ENCODE peak calls at places on chromosome 1, in ten cellular contexts. G, Z, P, B, S, W, I, T, H and R are unnamed samples. For H3K4me1, the result is how much of the 10 kb centered on the place peaks cover.

GRCh38 chr1:41482001-41482765 is 2.3 kb downstream of the EDN2 start:
- DNase-seq in G (peak), Z (no peak), P (peak), B (no peak), S (no peak), W (peak), I (no peak), T (no peak), H (no peak), R (no peak)

GRCh38 chr1:228288536-228289238 is 80.8 kb downstream of the OBSCN start:
- DNase-seq in G (peak), Z (no peak), P (peak), B (no peak), S (no peak), W (no peak), I (no peak), T (no peak), H (no peak), R (no peak)

GRCh38 chr1:52672946-52673345 is 25.2 kb downstream of the COA7 start:
- DNase-seq in G (no peak), Z (no peak), P (no peak), B (no peak), S (no peak), W (no peak), I (no peak), T (no peak), H (no peak), R (no peak)

GRCh38 chr1:39507230-39507928 is 15.9 kb downstream of the BMP8A start:
- DNase-seq in G (no peak), Z (peak), P (no peak), B (no peak), S (no peak), W (no peak), I (no peak), T (no peak), H (peak), R (no peak)

GRCh38 chr1:55179177-55179835 is 35.9 kb downstream of the USP24 start:
- DNase-seq in G (no peak), Z (no peak), P (no peak), B (no peak), S (no peak), W (no peak), I (peak), T (no peak), H (no peak), R (no peak)

GRCh38 chr1:34803770-34804169 is 11.0 kb downstream of the GJA4 start:
- DNase-seq in G (no peak), Z (no peak), P (no peak), B (no peak), S (no peak), W (no peak), I (no peak), T (no peak), H (no peak), R (no peak)

GRCh38 chr1:206768472-206769330 is 1.9 kb upstream of the IL19 start:
- DNase-seq in G (no peak), Z (no peak), P (no peak), B (no peak), S (no peak), W (no peak), I (no peak), T (no peak), H (no peak), R (no peak)

GRCh38 chr1:3924186-3924815 is 24.2 kb upstream of the C1orf174 start:
- DNase-seq in G (no peak), Z (no peak), P (no peak), B (no peak), S (no peak), W (no peak), I (no peak), T (no peak), H (no peak), R (no peak)

GRCh38 chr1:197103295-197103694 is 36.2 kb upstream of the F13B start:
- DNase-seq in G (no peak), Z (no peak), P (no peak), B (no peak), S (no peak), W (no peak), I (peak), T (no peak), H (no peak), R (no peak)

GRCh38 chr1:247077768-247078314 is 770 bp downstream of the ZNF670 start:
- DNase-seq in G (no peak), Z (no peak), P (no peak), B (no peak), S (no peak), W (no peak), I (no peak), T (no peak), H (peak), R (no peak)

GRCh38 chr1:12643785-12644184 is at the start of gene AADACL4:
- DNase-seq in G (no peak), Z (no peak), P (no peak), B (no peak), S (no peak), W (no peak), I (no peak), T (no peak), H (no peak), R (no peak)

GRCh38 chr1:229696385-229696784 is 70.3 kb downstream of the URB2 start:
- DNase-seq in G (no peak), Z (no peak), P (no peak), B (no peak), S (no peak), W (no peak), I (no peak), T (no peak), H (peak), R (no peak)

DNA sequence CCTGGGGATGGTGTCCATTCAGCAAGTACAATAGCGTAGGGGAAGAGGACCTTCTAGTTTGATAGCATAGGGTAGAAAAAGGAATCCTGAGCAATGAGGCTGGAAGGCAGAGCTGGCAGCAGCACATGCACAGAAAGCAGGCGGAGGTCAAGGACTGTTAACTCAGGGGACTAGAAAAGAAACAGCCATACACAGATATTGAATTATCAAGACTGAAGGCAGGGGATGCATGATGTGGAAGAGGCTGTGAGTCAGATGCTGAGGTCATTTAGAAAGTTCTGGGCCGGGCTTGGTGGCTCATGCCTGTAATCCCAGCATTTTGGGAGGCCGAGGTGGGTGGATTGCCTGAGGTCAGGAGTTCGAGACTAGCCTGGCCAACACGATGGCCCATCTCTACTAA is 65.6 kb downstream of the OPTC start:
- DNase-seq in G (peak), Z (no peak), P (no peak), B (no peak), S (no peak), W (no peak), I (peak), T (no peak), H (no peak), R (peak)
- H3K27ac ChIP-seq in G (peak), Z (no peak), P (no peak), B (no peak), S (no peak), W (no peak), I (peak), T (no peak), H (no peak), R (peak)

DNA sequence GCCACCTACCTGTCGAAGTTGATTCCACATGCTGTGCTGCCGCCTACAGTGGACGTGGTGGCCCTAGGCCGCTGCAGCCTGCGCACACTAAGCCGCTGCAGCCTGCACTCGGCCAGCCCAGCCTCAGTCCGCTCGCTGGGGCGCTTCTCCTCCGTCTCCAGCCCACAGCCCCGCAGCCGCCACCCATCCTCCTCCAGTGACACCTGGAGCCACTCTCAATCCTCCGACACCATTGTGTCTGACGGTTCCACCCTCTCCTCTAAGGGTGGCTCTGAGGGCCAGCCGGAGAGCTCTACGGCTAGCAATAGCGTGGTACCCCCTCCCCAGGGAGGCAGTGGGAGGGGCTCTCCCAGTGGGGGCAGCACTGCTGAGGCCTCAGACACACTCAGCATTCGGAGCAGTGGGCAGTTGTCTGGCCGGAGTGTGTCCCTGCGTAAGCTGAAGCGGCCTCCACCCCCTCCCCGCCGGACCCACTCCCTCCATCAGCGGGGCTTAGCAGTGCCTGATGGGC is 46.9 kb downstream of the YARS1 start:
- DNase-seq in G (no peak), Z (no peak), P (peak), B (no peak), S (no peak), W (no peak), I (no peak), T (no peak), H (no peak), R (no peak)
- H3K4me1 ChIP-seq in G (under half), Z (under half), P (half or more), B (under half), S (under half), W (under half), I (under half), T (under half), H (under half), R (under half)

GRCh38 chr1:214228976-214229375 is 52.0 kb upstream of the SMYD2 start:
- DNase-seq in G (peak), Z (no peak), P (no peak), B (no peak), S (no peak), W (no peak), I (no peak), T (no peak), H (no peak), R (no peak)

GRCh38 chr1:214229736-214230135 is 51.2 kb upstream of the SMYD2 start:
- DNase-seq in G (no peak), Z (no peak), P (no peak), B (no peak), S (no peak), W (no peak), I (no peak), T (no peak), H (no peak), R (no peak)

GRCh38 chr1:214219916-214220315 is 61.0 kb upstream of the SMYD2 start:
- DNase-seq in G (no peak), Z (no peak), P (no peak), B (no peak), S (no peak), W (no peak), I (no peak), T (no peak), H (no peak), R (no peak)

GRCh38 chr1:214220891-214221290 is 60.1 kb upstream of the SMYD2 start:
- DNase-seq in G (no peak), Z (no peak), P (no peak), B (no peak), S (no peak), W (no peak), I (no peak), T (no peak), H (no peak), R (no peak)

DNA sequence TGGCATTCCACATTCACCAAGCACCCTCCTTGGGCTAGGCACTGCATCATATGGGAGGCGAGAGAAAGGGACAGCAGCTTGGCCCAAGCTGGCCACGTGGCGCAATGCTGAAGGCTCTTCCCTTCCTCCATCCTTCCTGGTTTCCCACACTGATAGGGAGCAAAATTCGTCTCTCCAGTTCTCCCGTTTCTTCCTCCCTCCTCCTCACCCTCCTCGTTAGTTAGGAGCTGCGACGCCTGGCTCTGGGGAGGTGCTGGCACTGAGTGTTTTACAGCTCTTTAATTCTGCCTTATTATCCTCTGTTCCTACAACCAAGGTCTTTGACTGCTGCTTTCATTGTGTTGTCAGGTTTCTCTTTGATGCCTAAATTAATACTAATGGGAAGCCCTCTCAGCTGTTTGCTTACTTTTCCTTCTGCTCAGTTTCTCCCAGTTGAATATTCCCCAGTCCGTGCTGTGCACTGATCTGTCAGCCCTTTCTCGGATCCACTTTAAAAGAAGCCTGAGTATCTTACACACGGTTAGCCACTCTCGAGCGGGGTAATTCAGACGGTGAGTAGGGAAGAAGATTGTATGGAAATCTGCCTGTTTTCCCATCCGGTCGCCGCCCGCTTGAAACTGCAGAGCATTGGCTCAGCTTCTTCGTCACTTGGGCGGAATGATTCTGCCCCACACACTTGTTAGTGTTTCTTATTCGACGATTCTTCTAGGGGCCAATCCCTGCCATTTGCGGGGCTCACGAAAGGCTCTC is 56.2 kb upstream of the SMYD2 start:
- DNase-seq in G (peak), Z (peak), P (peak), B (no peak), S (no peak), W (no peak), I (peak), T (no peak), H (no peak), R (no peak)
- H3K4me3 ChIP-seq in G (peak), Z (no peak), P (no peak), B (no peak), S (peak), W (peak), I (peak), T (no peak), H (no peak), R (peak)

GRCh38 chr1:96478228-96478627 is 243.4 kb upstream of the PTBP2 start:
- DNase-seq in G (no peak), Z (no peak), P (no peak), B (no peak), S (no peak), W (no peak), I (no peak), T (no peak), H (no peak), R (no peak)

GRCh38 chr1:96475882-96476281 is 245.7 kb upstream of the PTBP2 start:
- DNase-seq in G (no peak), Z (no peak), P (no peak), B (no peak), S (no peak), W (no peak), I (no peak), T (no peak), H (no peak), R (no peak)

GRCh38 chr1:96473791-96474452 is 247.7 kb upstream of the PTBP2 start:
- DNase-seq in G (no peak), Z (no peak), P (no peak), B (no peak), S (no peak), W (no peak), I (peak), T (no peak), H (no peak), R (no peak)

GRCh38 chr1:96472471-96472870 is 249.1 kb upstream of the PTBP2 start:
- DNase-seq in G (no peak), Z (no peak), P (no peak), B (no peak), S (no peak), W (no peak), I (peak), T (no peak), H (no peak), R (no peak)

GRCh38 chr1:96474985-96475743 is 246.4 kb upstream of the PTBP2 start:
- DNase-seq in G (no peak), Z (no peak), P (no peak), B (no peak), S (no peak), W (no peak), I (no peak), T (no peak), H (no peak), R (no peak)
- H3K27ac ChIP-seq in G (no peak), Z (no peak), P (no peak), B (no peak), S (no peak), W (no peak), I (no peak), T (no peak), H (no peak), R (no peak)

DNA sequence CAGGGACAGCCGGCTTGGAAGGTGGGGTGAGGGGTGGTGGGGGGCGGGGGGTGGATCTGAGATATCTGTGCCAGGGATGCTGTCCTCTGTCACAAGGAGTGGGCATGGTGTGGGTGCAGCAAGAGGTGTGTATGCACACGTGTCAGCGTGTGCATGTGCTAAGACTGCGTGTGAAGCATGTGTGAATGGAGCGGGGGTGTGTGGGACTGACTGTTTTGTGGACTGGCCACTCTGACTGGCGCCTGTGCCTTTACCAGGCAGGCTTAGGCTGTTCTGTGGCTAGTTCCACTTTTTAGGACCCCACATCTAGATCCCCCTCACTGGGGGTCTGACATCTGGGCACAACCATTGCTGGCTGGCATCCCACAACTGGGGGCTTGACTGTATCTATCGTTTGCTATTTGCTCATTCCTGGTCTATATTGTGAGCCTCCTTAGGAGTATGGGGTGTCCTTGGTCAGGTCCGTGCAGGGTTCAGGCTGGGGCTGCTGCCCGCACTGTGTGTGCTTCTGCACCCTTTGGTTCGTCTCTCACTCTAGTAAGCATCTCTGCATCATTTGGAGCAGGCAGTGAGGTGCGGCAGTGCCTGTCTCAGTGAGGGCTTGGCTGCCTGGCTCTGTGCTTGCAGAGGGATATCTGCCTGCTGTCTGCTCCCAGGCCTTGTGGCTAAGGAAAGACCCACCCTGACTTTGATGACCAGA is 1.9 kb downstream of the AMPD2 start:
- DNase-seq in G (no peak), Z (no peak), P (no peak), B (no peak), S (no peak), W (no peak), I (no peak), T (no peak), H (no peak), R (no peak)
- H3K4me1 ChIP-seq in G (under half), Z (under half), P (under half), B (under half), S (under half), W (under half), I (under half), T (half or more), H (half or more), R (under half)

GRCh38 chr1:202154148-202154765 is 6.1 kb downstream of the PTPN7 start:
- DNase-seq in G (no peak), Z (no peak), P (no peak), B (no peak), S (no peak), W (no peak), I (no peak), T (no peak), H (no peak), R (no peak)
- H3K4me3 ChIP-seq in G (no peak), Z (no peak), P (no peak), B (no peak), S (no peak), W (no peak), I (no peak), T (no peak), H (no peak), R (no peak)

DNA sequence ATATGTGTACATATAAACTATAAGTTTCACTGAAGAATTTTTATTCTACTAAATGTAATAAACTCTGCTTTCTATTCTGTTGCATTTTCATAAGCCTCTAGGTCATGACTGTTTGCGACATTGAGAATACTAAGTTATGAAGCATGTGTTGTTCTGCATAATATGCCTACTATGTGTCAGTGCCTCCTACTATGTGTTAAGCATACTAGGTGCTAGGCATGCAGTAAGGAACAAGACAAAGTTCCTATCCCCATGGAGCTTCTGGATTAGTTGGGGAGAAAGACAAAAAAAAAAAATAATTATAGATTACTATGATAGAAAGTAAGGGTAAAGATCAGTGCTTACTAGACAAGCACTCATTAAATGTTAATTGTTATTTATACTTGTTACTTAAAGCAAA is 1.3 kb downstream of the SDCCAG8 start:
- DNase-seq in G (no peak), Z (no peak), P (no peak), B (no peak), S (no peak), W (no peak), I (no peak), T (no peak), H (no peak), R (no peak)
- H3K27ac ChIP-seq in G (peak), Z (peak), P (no peak), B (no peak), S (no peak), W (no peak), I (no peak), T (no peak), H (no peak), R (no peak)

DNA sequence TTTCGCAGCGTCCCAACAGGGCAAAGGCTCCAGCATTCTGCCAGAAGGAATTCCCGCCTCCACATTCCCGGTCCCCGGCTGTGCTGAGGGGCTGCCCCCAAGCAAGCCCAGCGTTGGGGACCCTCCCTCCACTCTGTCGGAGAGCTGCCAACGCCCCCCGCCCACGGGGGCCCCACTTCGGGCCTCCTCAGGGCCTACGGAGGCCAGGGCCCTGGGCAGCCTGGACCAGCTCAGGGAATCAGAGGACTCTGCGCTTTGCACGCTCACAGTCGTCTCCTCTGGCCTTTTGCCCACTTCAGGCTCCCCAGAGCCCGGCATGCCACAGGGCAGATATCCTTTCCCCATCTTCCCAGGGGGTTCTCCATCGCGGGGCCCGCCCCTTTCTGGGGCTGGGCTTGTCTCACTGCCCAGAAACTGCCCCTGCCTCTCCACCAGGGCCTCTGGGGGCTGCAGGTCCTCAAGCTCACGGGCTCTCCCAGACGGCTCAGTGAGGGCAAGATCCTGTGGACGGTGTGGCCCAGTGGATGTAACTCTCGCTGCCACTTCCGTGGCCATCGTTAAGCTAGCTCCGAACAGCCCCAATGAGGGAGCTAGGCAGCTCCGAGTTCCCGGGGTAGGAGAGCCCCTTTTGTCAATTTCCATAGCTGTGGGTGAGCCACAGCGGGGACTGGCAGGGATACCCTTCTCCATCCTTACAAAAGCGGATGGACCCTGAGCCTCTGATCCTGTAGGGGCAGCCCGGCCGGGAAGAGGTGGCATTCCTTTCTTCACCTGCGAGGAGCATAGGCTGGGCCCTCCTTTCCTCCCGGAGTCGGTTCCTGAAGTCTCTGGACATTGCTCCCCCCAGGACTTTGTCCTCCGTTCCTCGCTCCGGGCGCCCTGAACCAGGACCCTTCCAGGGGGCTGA is 2.8 kb downstream of the ITPKB start:
- DNase-seq in G (peak), Z (no peak), P (no peak), B (no peak), S (no peak), W (no peak), I (no peak), T (no peak), H (peak), R (no peak)
- H3K4me1 ChIP-seq in G (half or more), Z (under half), P (under half), B (under half), S (under half), W (under half), I (under half), T (under half), H (half or more), R (half or more)

GRCh38 chr1:1435094-1435903 is at the start of gene VWA1:
- DNase-seq in G (peak), Z (peak), P (peak), B (peak), S (peak), W (peak), I (peak), T (peak), H (no peak), R (no peak)
- H3K4me3 ChIP-seq in G (peak), Z (peak), P (no peak), B (no peak), S (peak), W (peak), I (peak), T (peak), H (no peak), R (peak)